ENCODE peak calls at places on chromosomes 1 and 21, in seven cellular contexts. K, J, G, X, D, B and Y are unnamed samples.

GRCh38 chr1:198741744-198742143 is 102.9 kb downstream of the PTPRC start:
- DNase-seq in K (no peak), J (no peak), G (peak; percentile 65), X (no peak), D (no peak), B (no peak), Y (no peak)

GRCh38 chr1:189211742-189212141 is 1265.9 kb downstream of the BRINP3 start:
- DNase-seq in K (peak; percentile 44), J (no peak), G (peak; percentile 69), X (no peak), D (no peak), B (no peak), Y (no peak)

GRCh38 chr21:38334866-38335265 is 78.1 kb downstream of the KCNJ15 start:
- DNase-seq in K (no peak), J (no peak), G (no peak), X (no peak), D (no peak), B (no peak), Y (no peak)

GRCh38 chr1:150127868-150128267 is 21.8 kb upstream of the PLEKHO1 start:
- DNase-seq in K (no peak), J (no peak), G (peak; percentile 33), X (no peak), D (no peak), B (no peak), Y (no peak)

GRCh38 chr1:81254560-81254959 is 546.2 kb upstream of the ADGRL2 start:
- DNase-seq in K (peak; percentile 19), J (no peak), G (no peak), X (no peak), D (no peak), B (no peak), Y (no peak)

GRCh38 chr1:239126881-239127280 is 259.5 kb upstream of the CHRM3 start:
- DNase-seq in K (no peak), J (no peak), G (no peak), X (no peak), D (no peak), B (no peak), Y (no peak)

GRCh38 chr1:112866151-112866550 is 89.8 kb downstream of the SLC16A1 start:
- DNase-seq in K (peak; percentile 75), J (no peak), G (peak; percentile 82), X (no peak), D (no peak), B (peak; percentile 13), Y (no peak)

GRCh38 chr1:198577444-198577843 is 37.0 kb upstream of the ATP6V1G3 start:
- DNase-seq in K (peak; percentile 44), J (no peak), G (peak; percentile 87), X (no peak), D (no peak), B (peak; percentile 79), Y (no peak)

GRCh38 chr1:214187933-214188332 is 93.0 kb upstream of the SMYD2 start:
- DNase-seq in K (no peak), J (no peak), G (no peak), X (no peak), D (no peak), B (no peak), Y (no peak)

GRCh38 chr1:208254862-208255261 is 10.7 kb upstream of the PLXNA2 start:
- DNase-seq in K (peak; percentile 59), J (no peak), G (peak; percentile 52), X (no peak), D (no peak), B (no peak), Y (no peak)

GRCh38 chr1:203506821-203507220 is 12.9 kb downstream of the OPTC start:
- DNase-seq in K (no peak), J (no peak), G (no peak), X (no peak), D (no peak), B (no peak), Y (no peak)

GRCh38 chr1:47233165-47233564 is 1.1 kb upstream of the TAL1 start:
- DNase-seq in K (no peak), J (no peak), G (no peak), X (no peak), D (no peak), B (no peak), Y (no peak)

GRCh38 chr1:59605761-59606160 is 209.0 kb upstream of the HOOK1 start:
- DNase-seq in K (no peak), J (no peak), G (peak; percentile 78), X (no peak), D (no peak), B (no peak), Y (no peak)